ENCODE peak calls at places on chromosomes 12 and 14, in seven cellular contexts. V is EL; F is germinal center; Z is H7; U is foreskin fibroblast; S is stimulated activated CD8-positive, alpha-beta memory T cell treated with anti-CD3 and anti-CD28 coated beads, Interleukin-15, amount 100 ng/mL, for 4 hours; G is neural crest cell. I is an unnamed sample.

GRCh38 chr12:116568203-116568602 is 9.0 kb downstream of the MAP1LC3B2 start:
- DNase-seq in F (no peak), S (no peak), V (no peak), G (no peak), U (no peak), Z (no peak), I (no peak)

GRCh38 chr12:16323638-16324037 is 23.8 kb upstream of the MGST1 start:
- DNase-seq in U (no peak), G (no peak), V (no peak), Z (no peak), S (no peak), F (no peak), I (no peak)

GRCh38 chr12:99611590-99611989 is 36.0 kb upstream of the GARIN6 start:
- DNase-seq in F (no peak), V (peak), U (no peak), G (no peak), Z (no peak), S (no peak), I (no peak)

GRCh38 chr14:20801726-20802125 is 918 bp downstream of the RNASE1 start:
- DNase-seq in U (no peak), S (no peak), G (no peak), V (no peak), F (no peak), Z (no peak), I (no peak)

GRCh38 chr12:108270035-108270840 is 68.9 kb downstream of the CMKLR1 start:
- DNase-seq in U (no peak), V (no peak), Z (no peak), F (no peak), S (no peak), G (no peak), I (no peak)

GRCh38 chr12:111597731-111598636 is 1.1 kb downstream of the ATXN2 start:
- DNase-seq in S (no peak), G (peak), U (no peak), F (peak), V (peak), Z (peak), I (peak)

GRCh38 chr14:64762044-64763034 is 58.1 kb downstream of the PLEKHG3 start:
- DNase-seq in U (peak), G (no peak), F (no peak), V (peak), Z (no peak), S (no peak), I (no peak)

GRCh38 chr12:111446044-111446581 is 40.4 kb downstream of the SH2B3 start:
- DNase-seq in G (no peak), Z (peak), V (peak), U (no peak), F (no peak), S (no peak), I (no peak)

GRCh38 chr14:101114726-101115481 is 211.4 kb upstream of the RTL1 start:
- DNase-seq in Z (no peak), U (no peak), S (no peak), F (no peak), G (no peak), V (no peak), I (no peak)

GRCh38 chr14:65239143-65239672 is 136.9 kb upstream of the MAX start:
- DNase-seq in S (no peak), G (no peak), V (peak), Z (no peak), F (no peak), U (peak), I (no peak)

GRCh38 chr12:121992059-121992879 is 29.4 kb upstream of the BCL7A start:
- DNase-seq in G (no peak), U (peak), S (peak), Z (peak), F (peak), V (peak), I (peak)

GRCh38 chr12:8035440-8036010 is 3.0 kb downstream of the FOXJ2 start:
- DNase-seq in Z (no peak), G (no peak), S (no peak), U (no peak), V (no peak), F (no peak), I (no peak)

GRCh38 chr12:117580718-117581062 is 219.3 kb upstream of the NOS1 start:
- DNase-seq in V (peak), U (no peak), Z (peak), G (peak), F (peak), S (no peak), I (no peak)

GRCh38 chr12:129909051-129910020 is 5.5 kb upstream of the TMEM132D start:
- DNase-seq in G (no peak), V (no peak), Z (no peak), F (no peak), S (no peak), U (no peak), I (no peak)

GRCh38 chr12:30533518-30533917 is 162.2 kb downstream of the IPO8 start:
- DNase-seq in F (no peak), Z (no peak), V (peak), U (peak), G (no peak), S (no peak), I (no peak)

GRCh38 chr14:67971627-67972625 is 152.3 kb downstream of the RAD51B start:
- DNase-seq in U (peak), G (no peak), V (peak), Z (no peak), F (no peak), S (no peak), I (no peak)

GRCh38 chr12:18895946-18896345 is 158.0 kb downstream of the CAPZA3 start:
- DNase-seq in U (no peak), Z (no peak), F (no peak), S (no peak), G (peak), V (no peak), I (no peak)

GRCh38 chr12:131909596-131910219 is 15.3 kb downstream of the ULK1 start:
- DNase-seq in Z (no peak), G (no peak), V (no peak), F (no peak), U (no peak), S (no peak), I (no peak)

GRCh38 chr14:52067873-52068740 is 752 bp downstream of the NID2 start:
- DNase-seq in F (no peak), S (no peak), U (no peak), Z (peak), G (peak), V (peak), I (peak)

GRCh38 chr12:52390739-52391617 is 5.5 kb upstream of the KRT84 start:
- DNase-seq in Z (peak), V (peak), F (no peak), G (peak), U (no peak), S (no peak), I (no peak)

GRCh38 chr12:99984271-99985128 is at the start of gene ANKS1B:
- DNase-seq in Z (peak), G (peak), V (peak), S (no peak), U (peak), F (peak), I (no peak)

GRCh38 chr14:104824353-104824997 is 23.6 kb downstream of the ZBTB42 start:
- DNase-seq in U (no peak), S (no peak), G (no peak), F (no peak), Z (no peak), V (no peak), I (no peak)

GRCh38 chr14:88023658-88024187 is 18.8 kb downstream of the GPR65 start:
- DNase-seq in Z (no peak), F (no peak), V (no peak), G (no peak), U (no peak), S (no peak), I (no peak)

GRCh38 chr14:99863059-99863458 is 69.8 kb downstream of the EML1 start:
- DNase-seq in G (no peak), Z (no peak), V (no peak), U (no peak), F (no peak), S (no peak), I (no peak)

GRCh38 chr14:73211251-73211650 is 26.1 kb upstream of the PAPLN start:
- DNase-seq in Z (no peak), U (no peak), S (no peak), G (no peak), V (no peak), F (no peak), I (no peak)

GRCh38 chr12:49827351-49828099 is 688 bp downstream of the NCKAP5L start:
- DNase-seq in G (peak), U (peak), F (peak), V (peak), Z (peak), S (no peak), I (peak)

GRCh38 chr14:51188566-51189185 is 51.4 kb upstream of the TMX1 start:
- DNase-seq in S (no peak), F (no peak), U (no peak), G (no peak), V (no peak), Z (no peak), I (no peak)

GRCh38 chr12:85310456-85311076 is 30.5 kb downstream of the ALX1 start:
- DNase-seq in F (no peak), Z (no peak), U (no peak), S (no peak), G (no peak), V (peak), I (no peak)